ENCODE peak calls at places on chromosomes 7 and 10, in six cellular contexts. H is heart left ventricle; C is upper lobe of left lung; Y is naive thymus-derived CD4-positive, alpha-beta T cell; M is CD4-positive, alpha-beta memory T cell; D is neuronal stem cell. J is an unnamed sample.

GRCh38 chr7:8190121-8190895 is 71.7 kb downstream of the ICA1 start:
- DNase-seq in Y (peak; percentile 11), C (no peak), H (no peak), D (peak; percentile 54), M (peak; percentile 77), J (peak; percentile 59)

GRCh38 chr10:124736491-124737136 is 7.6 kb downstream of the FAM53B start:
- DNase-seq in Y (no peak), H (peak; percentile 94), D (no peak), C (peak; percentile 82), M (no peak), J (no peak)

GRCh38 chr10:107616031-107616430 is 451.5 kb upstream of the SORCS1 start:
- DNase-seq in Y (no peak), C (no peak), H (no peak), M (no peak), D (no peak), J (no peak)

GRCh38 chr10:47372726-47373125 is 11.4 kb downstream of the ZNF488 start:
- DNase-seq in H (no peak), M (no peak), D (no peak), Y (no peak), C (no peak), J (peak; percentile 40)

GRCh38 chr10:84626688-84627087 is 298.3 kb downstream of the CCSER2 start:
- DNase-seq in C (no peak), H (no peak), M (no peak), D (no peak), Y (no peak), J (no peak)

GRCh38 chr7:48244902-48245301 is 73.6 kb downstream of the ABCA13 start:
- DNase-seq in Y (no peak), H (peak; percentile 26), D (no peak), C (no peak), M (no peak), J (no peak)

GRCh38 chr7:96415293-96415940 is 93.5 kb upstream of the SLC25A13 start:
- DNase-seq in D (no peak), M (no peak), Y (no peak), C (peak; percentile 37), H (no peak), J (no peak)

GRCh38 chr10:132945125-132945893 is 2.9 kb upstream of the CFAP46 start:
- DNase-seq in D (no peak), Y (no peak), C (peak; percentile 63), M (no peak), H (no peak), J (peak; percentile 54)

GRCh38 chr10:104589871-104590270 is 51.2 kb upstream of the SORCS3 start:
- DNase-seq in Y (no peak), H (no peak), C (no peak), D (no peak), M (no peak), J (no peak)

GRCh38 chr7:143882020-143882610 is 19.9 kb downstream of the TCAF1 start:
- DNase-seq in D (peak; percentile 79), H (peak; percentile 87), M (peak; percentile 7), C (peak; percentile 12), Y (no peak), J (peak; percentile 53)

GRCh38 chr10:48247680-48248079 is 26.8 kb downstream of the FRMPD2 start:
- DNase-seq in C (no peak), D (no peak), M (no peak), Y (no peak), H (no peak), J (no peak)

GRCh38 chr7:93719546-93719945 is 145.0 kb upstream of the CALCR start:
- DNase-seq in M (no peak), C (no peak), Y (no peak), D (no peak), H (no peak), J (no peak)

GRCh38 chr7:147013820-147014219 is 897.2 kb downstream of the CNTNAP2 start:
- DNase-seq in C (no peak), M (no peak), Y (no peak), D (no peak), H (no peak), J (no peak)

GRCh38 chr7:99618726-99619125 is 2.0 kb downstream of the ZSCAN25 start:
- DNase-seq in D (no peak), C (no peak), Y (no peak), H (no peak), M (no peak), J (peak; percentile 20)

GRCh38 chr10:17851611-17852010 is 42.5 kb downstream of the MRC1 start:
- DNase-seq in D (no peak), Y (no peak), C (no peak), M (no peak), H (peak; percentile 77), J (peak; percentile 77)

GRCh38 chr7:114422478-114423217 is 8.0 kb downstream of the FOXP2 start:
- DNase-seq in C (no peak), Y (no peak), D (no peak), M (no peak), H (no peak), J (no peak)

GRCh38 chr10:110217609-110218008 is 10.2 kb downstream of the MXI1 start:
- DNase-seq in Y (no peak), D (no peak), H (no peak), C (no peak), M (no peak), J (no peak)
- H3K4me1 ChIP-seq in Y (peaks cover 44% of the 10 kb centered on the region), D (peaks cover 34% of the 10 kb centered on the region), H (peaks cover 51% of the 10 kb centered on the region), C (peaks cover 6% of the 10 kb centered on the region), M (peaks cover 51% of the 10 kb centered on the region), J (peaks cover 57% of the 10 kb centered on the region)

GRCh38 chr10:72081210-72081609 is 7.1 kb downstream of the SPOCK2 start:
- DNase-seq in Y (no peak), H (no peak), D (no peak), M (no peak), C (no peak), J (no peak)

GRCh38 chr10:72080042-72081035 is 8.0 kb downstream of the SPOCK2 start:
- DNase-seq in C (no peak), D (no peak), M (no peak), Y (no peak), H (no peak), J (no peak)

GRCh38 chr10:72076756-72077155 is 11.6 kb downstream of the SPOCK2 start:
- DNase-seq in D (no peak), H (peak; percentile 4), Y (no peak), M (no peak), C (no peak), J (no peak)

GRCh38 chr10:72077275-72077990 is 10.9 kb downstream of the SPOCK2 start:
- DNase-seq in D (no peak), M (no peak), Y (no peak), C (no peak), H (peak; percentile 12), J (peak; percentile 43)

GRCh38 chr10:72079356-72079755 is 9.0 kb downstream of the SPOCK2 start:
- DNase-seq in H (peak; percentile 6), Y (no peak), D (no peak), C (no peak), M (peak; percentile 85), J (no peak)
- H3K27ac ChIP-seq in H (no peak overlapping the region), Y (peak overlapping the region; percentile 99), D (no peak overlapping the region), C (peak overlapping the region; percentile 46), M (peak overlapping the region; percentile 94), J (no peak overlapping the region)

DNA sequence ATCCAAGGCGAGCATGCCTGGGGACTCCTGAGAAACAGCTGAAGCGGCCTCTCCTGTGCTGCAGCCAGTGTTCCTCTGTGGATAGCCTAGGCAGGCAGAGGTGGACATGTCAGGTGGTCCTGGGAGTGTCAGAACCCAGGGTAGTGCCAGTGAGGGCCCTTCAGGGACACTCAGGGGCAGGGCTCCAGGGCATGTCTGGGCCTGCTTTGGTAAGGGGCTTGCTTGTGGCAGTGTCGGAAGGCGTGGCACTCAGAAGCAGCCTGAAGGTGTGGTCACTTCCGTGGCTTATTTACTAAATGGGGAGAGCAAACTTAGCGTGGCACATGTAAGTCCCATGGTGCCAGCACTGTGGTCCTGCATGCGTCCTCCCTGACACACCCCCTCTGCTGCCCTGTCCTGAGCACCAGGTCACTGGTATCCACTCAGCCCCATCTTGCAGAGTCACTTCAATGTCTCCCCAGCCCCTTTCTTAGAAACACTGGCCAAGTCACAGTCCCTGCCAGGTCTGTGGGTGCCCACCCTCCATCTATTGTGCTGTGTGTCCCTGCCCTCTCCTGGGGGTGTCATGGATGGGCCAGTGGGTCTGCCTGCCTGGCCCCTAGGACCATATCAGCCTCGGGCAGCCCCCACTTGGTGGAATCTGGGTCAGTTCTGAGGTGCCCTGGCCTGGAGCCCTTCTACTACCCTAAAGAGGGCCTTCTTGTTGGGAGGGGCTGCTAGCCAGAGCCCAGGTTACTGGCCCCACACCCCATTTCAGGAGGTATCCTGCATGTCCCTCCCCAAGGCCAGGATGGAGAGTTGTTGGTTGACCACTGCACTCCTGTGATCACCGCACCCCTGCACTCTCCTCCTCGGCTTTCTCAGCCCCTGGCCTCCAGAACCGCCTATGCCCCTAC is 6.4 kb downstream of the ZMIZ2 start:
- DNase-seq in M (no peak), Y (no peak), D (no peak), C (no peak), H (no peak), J (no peak)
- H3K4me1 ChIP-seq in M (peaks cover 54% of the 10 kb centered on the region), Y (peaks cover 35% of the 10 kb centered on the region), D (peaks cover 5% of the 10 kb centered on the region), C (peaks cover 44% of the 10 kb centered on the region), H (peaks cover 53% of the 10 kb centered on the region), J (peaks cover 30% of the 10 kb centered on the region)

GRCh38 chr10:44961931-44962750 is 2.5 kb downstream of the RASSF4 start:
- DNase-seq in M (no peak), Y (no peak), H (no peak), D (no peak), C (no peak), J (no peak)
- H3K27ac ChIP-seq in M (no peak overlapping the region), Y (no peak overlapping the region), H (peak overlapping the region; percentile 88), D (no peak overlapping the region), C (peak overlapping the region; percentile 90), J (no peak overlapping the region)

GRCh38 chr7:2720024-2720423 is 32.0 kb downstream of the AMZ1 start:
- DNase-seq in C (no peak), D (no peak), Y (no peak), H (no peak), M (no peak), J (no peak)

GRCh38 chr7:2722591-2722990 is 34.6 kb downstream of the AMZ1 start:
- DNase-seq in C (no peak), Y (no peak), D (no peak), M (no peak), H (no peak), J (peak; percentile 5)

GRCh38 chr7:2724453-2725177 is 36.6 kb downstream of the AMZ1 start:
- DNase-seq in Y (no peak), D (no peak), C (no peak), H (peak; percentile 18), M (no peak), J (peak; percentile 32)

GRCh38 chr7:2723138-2723850 is 35.3 kb downstream of the AMZ1 start:
- DNase-seq in M (no peak), Y (no peak), D (no peak), H (peak; percentile 13), C (no peak), J (peak; percentile 12)

GRCh38 chr7:2721842-2722241 is 33.8 kb downstream of the AMZ1 start:
- DNase-seq in Y (no peak), C (no peak), H (no peak), D (no peak), M (no peak), J (no peak)
- H3K4me1 ChIP-seq in Y (peaks cover 20% of the 10 kb centered on the region), C (peaks cover 12% of the 10 kb centered on the region), H (peaks cover 11% of the 10 kb centered on the region), D (no peaks in the 10 kb centered on the region), M (peaks cover 38% of the 10 kb centered on the region), J (no peaks in the 10 kb centered on the region)